ENCODE peak calls at places on chromosomes 7 and 10, in six cellular contexts. R is Peyer's patch, U is fibroblast of mammary gland, B is cardiac muscle cell, E is PC-9, J is NB4. P is an unnamed sample.

GRCh38 chr10:86355571-86356038 is 11.0 kb downstream of the GRID1 start:
- DNase-seq in R (peak; percentile 52), U (no peak), B (no peak), E (no peak), J (peak; percentile 92), P (no peak)

GRCh38 chr10:117439243-117439912 is 64.1 kb upstream of the PDZD8 start:
- DNase-seq in R (no peak), U (peak; percentile 99), B (no peak), E (no peak), J (no peak), P (peak; percentile 83)

GRCh38 chr10:128629111-128630096 is 503.2 kb upstream of the MKI67 start:
- DNase-seq in R (no peak), U (peak; percentile 77), B (no peak), E (no peak), J (no peak), P (no peak)

GRCh38 chr10:70054902-70055301 is 2.3 kb downstream of the MACROH2A2 start:
- DNase-seq in R (no peak), U (no peak), B (no peak), E (no peak), J (no peak), P (no peak)

GRCh38 chr10:77187376-77187999 is 450.1 kb downstream of the KCNMA1 start:
- DNase-seq in R (no peak), U (no peak), B (no peak), E (no peak), J (no peak), P (peak; percentile 35)

GRCh38 chr10:61284222-61284890 is 168.8 kb downstream of the TMEM26 start:
- DNase-seq in R (no peak), U (peak; percentile 79), B (peak; percentile 68), E (peak; percentile 74), J (peak; percentile 57), P (peak; percentile 89)

GRCh38 chr10:65234261-65234660 is 1691.6 kb upstream of the LRRTM3 start:
- DNase-seq in R (no peak), U (no peak), B (no peak), E (no peak), J (no peak), P (peak; percentile 77)

GRCh38 chr10:29063806-29064644 is 224.8 kb upstream of the LYZL1 start:
- DNase-seq in R (no peak), U (peak; percentile 5), B (peak; percentile 36), E (peak; percentile 76), J (no peak), P (peak; percentile 20)

GRCh38 chr10:72310636-72311035 is 36.9 kb downstream of the DDIT4 start:
- DNase-seq in R (no peak), U (no peak), B (no peak), E (peak; percentile 79), J (peak; percentile 65), P (no peak)

GRCh38 chr7:66442385-66442784 is 186.3 kb upstream of the KCTD7 start:
- DNase-seq in R (no peak), U (no peak), B (no peak), E (no peak), J (no peak), P (no peak)
- TF ChIP-seq CTCF in R (no peak), U (no peak), B (no peak), E (no peak), J (no peak), P (no peak)

GRCh38 chr7:42315096-42315495 is 78.1 kb upstream of the GLI3 start:
- DNase-seq in R (no peak), U (peak; percentile 13), B (no peak), E (no peak), J (no peak), P (no peak)
- H3K4me3 ChIP-seq in R (no peak overlapping the region), U (no peak overlapping the region), B (no peak overlapping the region), E (no peak overlapping the region), J (no peak overlapping the region), P (no peak overlapping the region)

DNA sequence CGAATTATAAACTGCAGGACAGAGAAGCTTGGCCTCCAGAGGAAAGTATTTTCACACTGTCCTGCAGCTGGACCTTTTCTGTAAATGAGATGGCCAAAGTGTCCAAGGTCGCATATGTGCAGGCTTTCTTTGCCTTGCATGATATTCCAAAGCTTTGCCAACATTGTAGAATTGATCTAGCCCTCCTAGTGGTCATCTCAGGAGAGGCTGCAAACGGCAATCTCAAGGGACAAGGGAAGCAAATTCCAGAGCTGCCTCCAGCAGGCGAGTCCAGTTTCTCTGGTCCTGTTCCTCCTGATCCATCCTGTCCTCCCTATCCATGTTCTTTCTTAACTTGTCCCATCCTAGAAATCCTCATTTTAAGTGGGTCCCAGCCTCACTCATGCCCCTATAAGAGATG is 373.4 kb upstream of the PCDH15 start:
- DNase-seq in R (no peak), U (no peak), B (peak; percentile 7), E (no peak), J (no peak), P (no peak)
- TF ChIP-seq CTCF in R (no peak), U (no peak), B (no peak), E (peak; percentile 22), J (peak; percentile 7), P (no peak)

DNA sequence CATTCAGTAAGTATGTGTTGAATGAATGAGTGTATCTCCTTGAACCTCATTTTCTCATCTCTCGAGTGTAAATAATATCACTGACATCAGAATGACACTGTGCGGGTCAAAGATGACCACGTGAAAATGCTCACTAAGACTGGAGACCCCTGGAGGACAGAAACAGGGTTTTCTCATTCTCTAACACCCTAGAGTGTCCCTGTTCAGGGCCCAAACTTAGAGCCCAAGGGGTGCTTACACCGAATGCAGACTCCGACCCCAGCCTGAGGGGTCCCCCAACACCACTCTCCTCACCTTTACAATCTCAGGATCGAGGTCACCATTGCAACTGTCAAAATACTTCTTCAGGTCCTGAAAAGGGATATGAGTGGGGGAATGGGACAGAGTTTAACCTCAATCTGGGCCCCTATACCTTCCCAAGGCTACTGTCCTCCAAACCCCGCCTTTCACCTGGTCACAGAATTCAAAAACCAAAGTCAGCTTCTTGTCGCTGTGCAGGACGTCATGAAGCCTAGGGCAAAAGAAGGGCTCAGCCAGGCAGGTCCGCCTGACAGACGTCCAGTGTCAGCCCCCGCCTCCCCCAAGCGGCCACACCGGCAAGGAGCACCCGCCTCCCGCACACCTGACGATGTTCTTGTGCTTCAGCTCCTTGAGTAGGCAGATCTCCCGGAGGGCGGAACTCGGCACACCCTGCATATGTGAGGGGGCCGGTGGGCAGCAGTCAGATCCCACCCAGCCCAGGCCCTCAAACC is 1.2 kb downstream of the CDK5 start:
- DNase-seq in R (no peak), U (no peak), B (no peak), E (no peak), J (no peak), P (no peak)
- H3K4me3 ChIP-seq in R (peak overlapping the region; percentile 86), U (no peak overlapping the region), B (peak overlapping the region; percentile 56), E (peak overlapping the region; percentile 82), J (no peak overlapping the region), P (peak overlapping the region; percentile 87)

DNA sequence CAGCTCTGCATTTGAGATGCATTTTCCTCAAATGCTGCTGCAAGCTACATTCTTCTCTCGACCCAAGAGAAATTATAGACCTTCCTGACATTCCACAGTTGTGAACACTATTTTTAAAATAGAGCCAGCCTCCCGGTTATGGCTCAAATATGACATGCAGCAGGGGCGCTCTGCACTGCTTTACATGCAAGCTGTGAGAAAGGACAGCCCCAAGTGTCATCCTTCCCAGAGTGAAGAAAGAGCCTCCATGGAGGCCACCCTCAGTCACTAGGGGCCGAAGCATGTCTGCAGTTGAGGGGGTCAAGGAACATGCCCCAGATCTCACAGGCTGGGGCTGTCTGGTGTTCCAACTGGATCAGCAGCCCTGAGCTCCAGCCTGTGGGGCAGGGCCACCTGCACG is 63.9 kb upstream of the CHST15 start:
- DNase-seq in R (no peak), U (no peak), B (no peak), E (no peak), J (no peak), P (no peak)
- TF ChIP-seq CTCF in R (no peak), U (no peak), B (no peak), E (no peak), J (no peak), P (no peak)

DNA sequence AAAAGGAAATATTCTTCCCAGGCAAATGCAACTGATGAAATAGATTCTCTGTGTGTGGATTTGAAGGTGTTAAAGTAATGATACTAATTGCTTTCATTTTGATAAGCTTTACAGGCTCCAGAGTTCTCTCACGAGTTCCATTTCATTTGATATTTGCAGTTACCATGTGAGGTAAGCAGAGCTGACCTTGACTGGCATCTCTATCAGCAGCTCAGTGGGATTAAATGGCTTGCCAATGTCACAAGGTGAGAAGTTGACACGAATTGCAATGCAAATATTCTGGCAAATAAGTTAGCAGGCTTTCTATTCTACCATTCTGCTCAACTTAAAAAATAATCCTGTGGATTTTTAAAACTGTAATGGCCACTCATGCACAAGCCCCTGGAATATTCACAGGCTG is 64.4 kb upstream of the ANKRD1 start:
- DNase-seq in R (no peak), U (no peak), B (peak; percentile 13), E (no peak), J (no peak), P (no peak)
- H3K4me3 ChIP-seq in R (no peak overlapping the region), U (no peak overlapping the region), B (no peak overlapping the region), E (no peak overlapping the region), J (no peak overlapping the region), P (no peak overlapping the region)

DNA sequence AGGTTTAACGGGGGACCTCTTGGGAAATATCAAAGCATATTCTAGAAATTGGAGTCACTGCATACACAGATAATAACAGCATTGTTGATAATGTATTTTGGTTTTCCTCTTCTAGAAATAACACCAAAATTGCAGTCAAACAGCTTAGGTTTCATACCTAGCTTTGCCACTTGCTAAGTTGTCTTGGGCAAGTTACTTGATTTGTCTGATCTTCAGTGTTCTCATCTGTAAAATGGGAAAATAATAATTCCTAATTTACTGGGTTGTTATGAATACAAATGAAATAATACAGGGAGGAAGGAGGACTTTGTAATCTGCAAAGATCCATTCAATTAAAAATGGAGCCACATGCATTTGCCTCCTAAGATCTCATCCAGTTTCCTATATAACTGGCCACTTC is 20.3 kb upstream of the NUP205 start:
- DNase-seq in R (no peak), U (no peak), B (no peak), E (no peak), J (no peak), P (no peak)
- TF ChIP-seq CTCF in R (no peak), U (no peak), B (no peak), E (no peak), J (no peak), P (no peak)